ENCODE peak calls at places on chromosomes 2 and 18, in four cellular contexts. D is IMR-90, X is H1, W is mesendoderm. V is an unnamed sample.
A peak's percentile ranks its signal among the peaks of the same experiment; 100 is the strongest.

GRCh38 chr2:45074713-45075112 is 65.5 kb upstream of the SIX2 start:
- DNase-seq in W (no peak), D (no peak), X (no peak), V (no peak)

GRCh38 chr2:133458280-133458679 is 110.0 kb downstream of the NCKAP5 start:
- DNase-seq in D (peak; percentile 35), W (no peak), X (no peak), V (no peak)

GRCh38 chr2:98433363-98433964 is 11.2 kb upstream of the INPP4A start:
- DNase-seq in X (no peak), W (no peak), D (no peak), V (no peak)

GRCh38 chr2:218471982-218472381 is 53.1 kb downstream of the VIL1 start:
- DNase-seq in X (no peak), W (no peak), D (no peak), V (no peak)

GRCh38 chr2:1738163-1738562 is 6.2 kb downstream of the PXDN start:
- DNase-seq in W (no peak), D (no peak), X (no peak), V (no peak)

GRCh38 chr2:75100011-75100680 is 99.2 kb downstream of the TACR1 start:
- DNase-seq in D (peak; percentile 67), W (no peak), X (no peak), V (no peak)

GRCh38 chr2:29535188-29535587 is 386.2 kb downstream of the ALK start:
- DNase-seq in X (no peak), W (no peak), D (no peak), V (no peak)

GRCh38 chr18:11859903-11860407 is 8.7 kb downstream of the CHMP1B start:
- DNase-seq in D (peak; percentile 90), X (no peak), W (peak; percentile 79), V (no peak)

GRCh38 chr2:241868661-241869081 is 858 bp upstream of the RTP5 start:
- DNase-seq in X (no peak), D (no peak), W (no peak), V (no peak)

GRCh38 chr2:102355526-102356380 is at the start of gene IL18R1:
- DNase-seq in X (peak; percentile 25), W (peak; percentile 79), D (peak; percentile 69), V (peak; percentile 69)

GRCh38 chr18:6194640-6195039 is 220.1 kb downstream of the L3MBTL4 start:
- DNase-seq in D (no peak), W (no peak), X (no peak), V (no peak)

GRCh38 chr2:102064679-102065674 is 73.2 kb downstream of the IL1R2 start:
- DNase-seq in W (no peak), D (peak; percentile 57), X (no peak), V (no peak)

GRCh38 chr18:79604205-79604912 is 75.2 kb upstream of the CTDP1 start:
- DNase-seq in D (no peak), W (no peak), X (no peak), V (no peak)

GRCh38 chr2:121902171-121902591 is 146.7 kb downstream of the TSN start:
- DNase-seq in W (peak; percentile 62), X (no peak), D (peak; percentile 6), V (no peak)

GRCh38 chr2:142944721-142945120 is 67.3 kb downstream of the KYNU start:
- DNase-seq in W (no peak), D (peak; percentile 52), X (no peak), V (no peak)

GRCh38 chr18:73728657-73729056 is 419.0 kb downstream of the FBXO15 start:
- DNase-seq in D (no peak), X (no peak), W (peak; percentile 18), V (no peak)

GRCh38 chr2:237532225-237532624 is 34.1 kb upstream of the PRLH start:
- DNase-seq in W (peak; percentile 43), X (no peak), D (no peak), V (no peak)

GRCh38 chr2:84906108-84906899 is 848 bp downstream of the TMSB10 start:
- DNase-seq in W (no peak), X (no peak), D (no peak), V (no peak)

GRCh38 chr2:118902279-118903028 is 39.5 kb upstream of the MARCO start:
- DNase-seq in X (no peak), W (no peak), D (no peak), V (no peak)

GRCh38 chr2:127081826-127082633 is 24.9 kb downstream of the BIN1 start:
- DNase-seq in X (no peak), D (peak; percentile 11), W (no peak), V (no peak)

GRCh38 chr2:126787278-126787677 is 111.4 kb upstream of the TEX51 start:
- DNase-seq in W (no peak), D (no peak), X (no peak), V (no peak)

GRCh38 chr18:12307251-12307736 is 747 bp upstream of the TUBB6 start:
- DNase-seq in W (peak; percentile 71), X (no peak), D (peak; percentile 76), V (peak; percentile 53)

GRCh38 chr2:1859671-1860450 is 115.5 kb upstream of the PXDN start:
- DNase-seq in X (no peak), W (no peak), D (no peak), V (no peak)

GRCh38 chr2:28617502-28618184 is 121.8 kb downstream of the PLB1 start:
- DNase-seq in D (no peak), W (no peak), X (no peak), V (no peak)

GRCh38 chr2:221423212-221423804 is 148.8 kb downstream of the EPHA4 start:
- DNase-seq in D (no peak), W (no peak), X (no peak), V (no peak)

GRCh38 chr2:129779783-129780182 is 199.7 kb upstream of the RAB6C start:
- DNase-seq in D (no peak), W (no peak), X (no peak), V (no peak)

GRCh38 chr2:136019825-136020224 is 34.4 kb upstream of the DARS1 start:
- DNase-seq in X (no peak), D (no peak), W (no peak), V (no peak)

GRCh38 chr2:159130302-159130701 is 156.2 kb downstream of the WDSUB1 start:
- DNase-seq in D (no peak), X (no peak), W (no peak), V (no peak)

GRCh38 chr18:73980289-73980979 is 167.2 kb downstream of the FBXO15 start:
- DNase-seq in W (peak; percentile 63), X (peak; percentile 17), D (peak; percentile 25), V (peak; percentile 32)

GRCh38 chr18:37705016-37705415 is 139.4 kb upstream of the CELF4 start:
- DNase-seq in X (no peak), D (no peak), W (no peak), V (no peak)

GRCh38 chr2:70248810-70249438 is 496 bp upstream of the TIA1 start:
- DNase-seq in X (peak; percentile 53), D (no peak), W (peak; percentile 51), V (peak; percentile 89)

GRCh38 chr2:201949036-201950012 is 84.3 kb upstream of the FZD7 start:
- DNase-seq in D (peak; percentile 21), W (peak; percentile 95), X (peak; percentile 47), V (no peak)

GRCh38 chr2:236343400-236344161 is 79.4 kb upstream of the ASB18 start:
- DNase-seq in X (peak; percentile 50), W (peak; percentile 88), D (peak; percentile 75), V (peak; percentile 58)

GRCh38 chr2:241081643-241082337 is 20.3 kb downstream of the MTERF4 start:
- DNase-seq in X (no peak), D (no peak), W (no peak), V (no peak)

DNA sequence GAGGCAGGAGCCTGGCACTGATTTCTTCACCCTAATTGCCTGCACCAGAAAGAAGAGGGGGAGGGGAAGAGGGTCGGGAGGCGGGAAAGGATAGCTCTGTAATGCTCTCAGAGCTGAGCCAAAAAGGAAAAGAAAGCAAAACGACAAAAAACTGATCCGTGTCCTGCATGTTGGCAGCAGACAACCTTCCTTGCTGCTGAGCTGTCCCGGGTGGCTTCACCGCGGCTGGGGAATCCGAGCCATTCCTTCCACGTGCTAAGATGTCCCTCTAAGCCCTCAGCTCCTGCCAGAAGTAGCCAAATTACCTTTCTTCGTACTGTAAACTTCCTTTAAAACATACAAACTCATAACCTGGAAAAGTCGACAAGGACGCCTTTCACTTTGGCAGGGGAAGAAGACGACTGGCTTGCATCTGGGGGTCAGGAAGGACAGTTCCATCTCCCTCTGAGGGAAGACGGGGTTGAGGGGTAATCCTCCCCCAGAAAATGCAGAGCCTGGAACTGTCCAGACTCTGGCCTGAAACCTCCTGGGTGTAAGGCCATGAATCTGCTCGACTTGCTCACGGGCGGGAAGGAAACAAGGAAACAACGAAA is 7.6 kb downstream of the OTX1 start:
- DNase-seq in X (no peak), D (peak; percentile 12), W (peak; percentile 68), V (peak; percentile 70)
- H2BK120ac ChIP-seq in X (no peak overlapping the region), D (no peak overlapping the region), W (no peak overlapping the region), V (peak overlapping the region; percentile 56)

GRCh38 chr2:120020554-120020953 is 7.7 kb downstream of the EPB41L5 start:
- DNase-seq in D (no peak), W (no peak), X (no peak), V (no peak)

GRCh38 chr2:120017201-120017600 is 4.3 kb downstream of the EPB41L5 start:
- DNase-seq in W (no peak), X (no peak), D (no peak), V (no peak)

GRCh38 chr2:120014231-120014990 is 1.5 kb downstream of the EPB41L5 start:
- DNase-seq in D (no peak), W (no peak), X (no peak), V (no peak)

GRCh38 chr2:120016800-120017199 is 3.9 kb downstream of the EPB41L5 start:
- DNase-seq in W (no peak), X (no peak), D (no peak), V (no peak)

GRCh38 chr2:120018549-120018948 is 5.7 kb downstream of the EPB41L5 start:
- DNase-seq in D (no peak), X (no peak), W (peak; percentile 36), V (no peak)
- H2BK120ac ChIP-seq in D (no peak overlapping the region), X (no peak overlapping the region), W (no peak overlapping the region), V (no peak overlapping the region)

DNA sequence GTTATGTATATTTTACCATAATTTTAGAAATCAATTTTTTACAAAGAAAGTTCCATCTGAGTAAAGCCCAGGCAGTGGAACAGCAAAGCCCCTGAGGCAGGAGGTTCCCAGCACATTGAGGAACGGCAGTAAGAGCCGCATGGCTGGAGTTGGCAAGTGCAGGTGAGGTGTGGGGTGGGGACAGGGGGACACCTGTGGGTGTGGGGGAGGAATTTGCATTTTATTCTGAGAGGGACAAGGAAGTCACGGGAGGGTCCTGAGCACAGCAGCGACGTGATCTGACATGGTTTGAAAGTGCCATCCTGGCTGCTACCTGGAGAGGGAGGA is 16.1 kb upstream of the ADI1 start:
- DNase-seq in X (no peak), D (no peak), W (no peak), V (no peak)
- H2BK120ac ChIP-seq in X (no peak overlapping the region), D (peak overlapping the region; percentile 99), W (no peak overlapping the region), V (no peak overlapping the region)

DNA sequence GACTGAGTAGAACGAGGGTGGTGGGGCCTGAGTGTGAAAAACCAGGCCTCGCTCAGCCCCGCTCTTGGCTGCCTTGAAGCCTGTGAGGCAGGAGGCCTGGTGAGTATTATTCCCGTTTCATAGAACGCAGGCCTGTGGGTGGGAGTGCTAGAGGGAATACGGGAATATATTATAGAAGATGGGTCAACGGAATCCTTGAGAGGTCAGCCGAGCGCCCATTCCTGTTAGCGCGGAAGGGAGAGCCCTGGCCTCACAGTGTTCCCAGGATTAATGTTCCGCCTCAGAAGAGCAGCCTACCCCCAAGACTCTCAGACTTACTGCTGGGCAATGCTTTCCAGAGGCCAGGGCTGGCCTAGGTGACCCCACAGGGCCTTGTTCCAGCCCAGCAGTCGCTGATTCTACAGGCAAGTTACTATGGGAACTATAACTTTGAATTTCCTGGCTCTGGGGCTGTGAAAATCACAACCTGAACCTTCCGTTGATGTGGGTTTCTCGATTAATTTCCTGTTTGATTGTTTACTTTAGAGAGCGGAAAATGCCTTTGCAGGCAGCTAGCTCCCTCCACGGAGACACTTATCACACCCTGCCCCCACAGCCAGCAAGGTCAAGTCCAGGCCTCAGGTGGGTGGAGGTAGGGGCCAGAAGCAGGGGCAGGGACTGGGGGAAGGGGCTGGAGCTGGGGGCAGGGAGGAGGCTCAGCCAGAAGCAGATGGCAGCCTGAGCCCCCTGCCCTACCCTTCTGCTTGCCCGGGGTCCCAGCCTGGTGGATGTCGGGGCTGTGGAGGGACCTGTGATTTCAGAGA is 108.3 kb downstream of the SMAD7 start:
- DNase-seq in X (no peak), W (peak; percentile 74), D (no peak), V (no peak)
- H2BK120ac ChIP-seq in X (no peak overlapping the region), W (peak overlapping the region; percentile 46), D (no peak overlapping the region), V (no peak overlapping the region)